ENCODE peak calls at places on chromosomes 16 and 17, in six cellular contexts. One of them, this sample, is unnamed.

GRCh38 chr17:55734128-55734781 is 11.6 kb upstream of the TMEM100 start:
- DNase-seq in psoas muscle: no peak
- DNase-seq in A549: no peak
- DNase-seq in breast epithelium: no peak
- DNase-seq in heart left ventricle: no peak
- DNase-seq in pancreas: no peak
- DNase-seq in this sample: no peak

GRCh38 chr17:21286066-21286770 is 1.7 kb downstream of the MAP2K3 start:
- DNase-seq in psoas muscle: peak; percentile 95
- DNase-seq in breast epithelium: peak; percentile 89
- DNase-seq in heart left ventricle: peak; percentile 88
- DNase-seq in A549: peak; percentile 97
- DNase-seq in pancreas: peak; percentile 89
- DNase-seq in this sample: peak; percentile 87

GRCh38 chr17:55527520-55528118 is 16.4 kb upstream of the SMIM36 start:
- DNase-seq in psoas muscle: no peak
- DNase-seq in heart left ventricle: no peak
- DNase-seq in pancreas: no peak
- DNase-seq in breast epithelium: no peak
- DNase-seq in A549: peak; percentile 71
- DNase-seq in this sample: no peak

GRCh38 chr17:73555199-73555810 is 88.9 kb downstream of the SDK2 start:
- DNase-seq in psoas muscle: no peak
- DNase-seq in pancreas: no peak
- DNase-seq in breast epithelium: no peak
- DNase-seq in heart left ventricle: no peak
- DNase-seq in A549: no peak
- DNase-seq in this sample: no peak

GRCh38 chr17:54982399-54982798 is 13.8 kb downstream of the STXBP4 start:
- DNase-seq in breast epithelium: no peak
- DNase-seq in A549: peak; percentile 24
- DNase-seq in psoas muscle: no peak
- DNase-seq in heart left ventricle: no peak
- DNase-seq in pancreas: no peak
- DNase-seq in this sample: no peak

GRCh38 chr16:54407596-54407995 is 121.0 kb upstream of the IRX3 start:
- DNase-seq in heart left ventricle: no peak
- DNase-seq in breast epithelium: peak; percentile 43
- DNase-seq in pancreas: no peak
- DNase-seq in psoas muscle: no peak
- DNase-seq in A549: no peak
- DNase-seq in this sample: no peak

GRCh38 chr16:4366016-4366415 is 5.6 kb upstream of the VASN start:
- DNase-seq in pancreas: peak; percentile 62
- DNase-seq in psoas muscle: no peak
- DNase-seq in breast epithelium: no peak
- DNase-seq in A549: no peak
- DNase-seq in heart left ventricle: no peak
- DNase-seq in this sample: no peak

GRCh38 chr17:39235555-39236221 is 9.9 kb upstream of the STAC2 start:
- DNase-seq in pancreas: peak; percentile 12
- DNase-seq in breast epithelium: no peak
- DNase-seq in psoas muscle: no peak
- DNase-seq in heart left ventricle: no peak
- DNase-seq in A549: peak; percentile 89
- DNase-seq in this sample: no peak

GRCh38 chr16:84608281-84608680 is 9.6 kb downstream of the COTL1 start:
- DNase-seq in A549: no peak
- DNase-seq in heart left ventricle: no peak
- DNase-seq in breast epithelium: no peak
- DNase-seq in pancreas: no peak
- DNase-seq in psoas muscle: no peak
- DNase-seq in this sample: no peak

GRCh38 chr16:57060323-57061083 is 31.9 kb upstream of the CPNE2 start:
- DNase-seq in A549: no peak
- DNase-seq in breast epithelium: no peak
- DNase-seq in heart left ventricle: no peak
- DNase-seq in psoas muscle: no peak
- DNase-seq in pancreas: no peak
- DNase-seq in this sample: no peak

GRCh38 chr16:30628628-30629342 is 18.6 kb upstream of the ZNF689 start:
- DNase-seq in pancreas: peak; percentile 89
- DNase-seq in A549: peak; percentile 86
- DNase-seq in heart left ventricle: peak; percentile 82
- DNase-seq in breast epithelium: peak; percentile 68
- DNase-seq in psoas muscle: peak; percentile 92
- DNase-seq in this sample: peak; percentile 93

GRCh38 chr16:50916040-50916439 is 174.2 kb downstream of the CYLD start:
- DNase-seq in psoas muscle: no peak
- DNase-seq in A549: no peak
- DNase-seq in pancreas: no peak
- DNase-seq in heart left ventricle: no peak
- DNase-seq in breast epithelium: no peak
- DNase-seq in this sample: no peak

GRCh38 chr16:81908466-81909230 is 102.6 kb downstream of the SDR42E1 start:
- DNase-seq in pancreas: no peak
- DNase-seq in breast epithelium: no peak
- DNase-seq in heart left ventricle: no peak
- DNase-seq in psoas muscle: no peak
- DNase-seq in A549: no peak
- DNase-seq in this sample: no peak

GRCh38 chr16:14672403-14672971 is 21.6 kb downstream of the PLA2G10 start:
- DNase-seq in pancreas: no peak
- DNase-seq in heart left ventricle: no peak
- DNase-seq in psoas muscle: no peak
- DNase-seq in A549: peak; percentile 20
- DNase-seq in breast epithelium: no peak
- DNase-seq in this sample: peak; percentile 65

GRCh38 chr17:45783593-45784292 is 377 bp upstream of the CRHR1 start:
- DNase-seq in breast epithelium: no peak
- DNase-seq in A549: no peak
- DNase-seq in pancreas: no peak
- DNase-seq in psoas muscle: peak; percentile 59
- DNase-seq in heart left ventricle: no peak
- DNase-seq in this sample: no peak

GRCh38 chr16:83928341-83929055 is 24.5 kb upstream of the OSGIN1 start:
- DNase-seq in heart left ventricle: no peak
- DNase-seq in psoas muscle: no peak
- DNase-seq in pancreas: peak; percentile 19
- DNase-seq in breast epithelium: no peak
- DNase-seq in A549: no peak
- DNase-seq in this sample: no peak

GRCh38 chr16:48499822-48500440 is 110.0 kb downstream of the N4BP1 start:
- DNase-seq in A549: peak; percentile 77
- DNase-seq in heart left ventricle: peak; percentile 44
- DNase-seq in breast epithelium: peak; percentile 67
- DNase-seq in pancreas: no peak
- DNase-seq in psoas muscle: no peak
- DNase-seq in this sample: no peak

GRCh38 chr17:56806949-56807348 is 26.8 kb downstream of the C17orf67 start:
- DNase-seq in heart left ventricle: no peak
- DNase-seq in pancreas: no peak
- DNase-seq in psoas muscle: no peak
- DNase-seq in A549: no peak
- DNase-seq in breast epithelium: no peak
- DNase-seq in this sample: no peak

GRCh38 chr17:17811381-17812210 is 25.2 kb downstream of the SREBF1 start:
- DNase-seq in A549: peak; percentile 75
- DNase-seq in pancreas: peak; percentile 64
- DNase-seq in heart left ventricle: no peak
- DNase-seq in breast epithelium: no peak
- DNase-seq in psoas muscle: no peak
- DNase-seq in this sample: no peak

GRCh38 chr17:83062818-83063671 is 16.4 kb upstream of the METRNL start:
- DNase-seq in psoas muscle: peak; percentile 50
- DNase-seq in heart left ventricle: peak; percentile 11
- DNase-seq in A549: no peak
- DNase-seq in pancreas: no peak
- DNase-seq in breast epithelium: peak; percentile 19
- DNase-seq in this sample: peak; percentile 45

GRCh38 chr17:73545633-73546032 is 98.6 kb downstream of the SDK2 start:
- DNase-seq in breast epithelium: no peak
- DNase-seq in A549: no peak
- DNase-seq in heart left ventricle: no peak
- DNase-seq in psoas muscle: no peak
- DNase-seq in pancreas: peak; percentile 19
- DNase-seq in this sample: no peak

GRCh38 chr16:12901204-12901596 is 198 bp upstream of the SHISA9 start:
- DNase-seq in A549: no peak
- DNase-seq in heart left ventricle: no peak
- DNase-seq in breast epithelium: no peak
- DNase-seq in psoas muscle: no peak
- DNase-seq in pancreas: peak; percentile 68
- DNase-seq in this sample: no peak

GRCh38 chr16:60107920-60108319 is 1373.8 kb upstream of the GOT2 start:
- DNase-seq in psoas muscle: no peak
- DNase-seq in heart left ventricle: no peak
- DNase-seq in A549: no peak
- DNase-seq in pancreas: no peak
- DNase-seq in breast epithelium: no peak
- DNase-seq in this sample: no peak

GRCh38 chr16:3089717-3090592 is 9.1 kb downstream of the ZSCAN10 start:
- DNase-seq in pancreas: peak; percentile 70
- DNase-seq in heart left ventricle: no peak
- DNase-seq in breast epithelium: no peak
- DNase-seq in psoas muscle: peak; percentile 38
- DNase-seq in A549: no peak
- DNase-seq in this sample: no peak

GRCh38 chr17:43772877-43773648 is 5.7 kb downstream of the DUSP3 start:
- DNase-seq in A549: no peak
- DNase-seq in psoas muscle: peak; percentile 69
- DNase-seq in heart left ventricle: peak; percentile 39
- DNase-seq in pancreas: peak; percentile 31
- DNase-seq in breast epithelium: no peak
- DNase-seq in this sample: no peak

GRCh38 chr17:45114117-45114932 is 18.0 kb downstream of the PLCD3 start:
- DNase-seq in psoas muscle: no peak
- DNase-seq in pancreas: peak; percentile 16
- DNase-seq in A549: no peak
- DNase-seq in breast epithelium: no peak
- DNase-seq in heart left ventricle: no peak
- DNase-seq in this sample: no peak

GRCh38 chr17:7393613-7394451 is 493 bp downstream of the PLSCR3 start:
- DNase-seq in A549: no peak
- DNase-seq in psoas muscle: no peak
- DNase-seq in heart left ventricle: no peak
- DNase-seq in pancreas: peak; percentile 75
- DNase-seq in breast epithelium: no peak
- DNase-seq in this sample: peak; percentile 64

GRCh38 chr17:31202968-31203367 is 94.1 kb downstream of the OMG start:
- DNase-seq in breast epithelium: no peak
- DNase-seq in heart left ventricle: no peak
- DNase-seq in pancreas: no peak
- DNase-seq in psoas muscle: no peak
- DNase-seq in A549: no peak
- DNase-seq in this sample: no peak

GRCh38 chr16:11669380-11670146 is 1.3 kb downstream of the SNN start:
- DNase-seq in breast epithelium: peak; percentile 50
- DNase-seq in pancreas: peak; percentile 79
- DNase-seq in heart left ventricle: peak; percentile 64
- DNase-seq in A549: no peak
- DNase-seq in psoas muscle: peak; percentile 85
- DNase-seq in this sample: no peak

GRCh38 chr16:11671271-11671670 is 3.0 kb downstream of the SNN start:
- DNase-seq in pancreas: no peak
- DNase-seq in breast epithelium: no peak
- DNase-seq in psoas muscle: no peak
- DNase-seq in heart left ventricle: no peak
- DNase-seq in A549: no peak
- DNase-seq in this sample: no peak

GRCh38 chr16:11671676-11672075 is 3.4 kb downstream of the SNN start:
- DNase-seq in psoas muscle: no peak
- DNase-seq in breast epithelium: no peak
- DNase-seq in heart left ventricle: no peak
- DNase-seq in pancreas: no peak
- DNase-seq in A549: no peak
- DNase-seq in this sample: no peak

GRCh38 chr16:11668590-11669379 is 530 bp downstream of the SNN start:
- DNase-seq in psoas muscle: peak; percentile 74
- DNase-seq in heart left ventricle: peak; percentile 43
- DNase-seq in pancreas: peak; percentile 86
- DNase-seq in breast epithelium: no peak
- DNase-seq in A549: no peak
- DNase-seq in this sample: no peak

GRCh38 chr16:11670171-11671131 is 2.2 kb downstream of the SNN start:
- DNase-seq in A549: no peak
- DNase-seq in breast epithelium: peak; percentile 56
- DNase-seq in heart left ventricle: no peak
- DNase-seq in psoas muscle: peak; percentile 66
- DNase-seq in pancreas: peak; percentile 77
- DNase-seq in this sample: no peak
- H3K27ac ChIP-seq in A549: peak overlapping the region; percentile 92
- H3K27ac ChIP-seq in breast epithelium: peak overlapping the region; percentile 80
- H3K27ac ChIP-seq in heart left ventricle: peak overlapping the region; percentile 84
- H3K27ac ChIP-seq in psoas muscle: peak overlapping the region; percentile 91
- H3K27ac ChIP-seq in pancreas: no peak overlapping the region
- H3K27ac ChIP-seq in this sample: peak overlapping the region; percentile 45

GRCh38 chr16:9107025-9107970 is 15.9 kb downstream of the HAPSTR1 start:
- DNase-seq in breast epithelium: no peak
- DNase-seq in psoas muscle: no peak
- DNase-seq in heart left ventricle: no peak
- DNase-seq in pancreas: no peak
- DNase-seq in A549: no peak
- DNase-seq in this sample: no peak
- H3K4me1 ChIP-seq in breast epithelium: no peaks in the 10 kb centered on the region
- H3K4me1 ChIP-seq in psoas muscle: peaks cover 99% of the 10 kb centered on the region
- H3K4me1 ChIP-seq in heart left ventricle: peaks cover 99% of the 10 kb centered on the region
- H3K4me1 ChIP-seq in pancreas: peaks cover 66% of the 10 kb centered on the region
- H3K4me1 ChIP-seq in A549: peaks cover 62% of the 10 kb centered on the region
- H3K4me1 ChIP-seq in this sample: peaks cover 29% of the 10 kb centered on the region

GRCh38 chr17:49910858-49911204 is 58.2 kb upstream of the DLX4 start:
- DNase-seq in heart left ventricle: no peak
- DNase-seq in breast epithelium: no peak
- DNase-seq in A549: no peak
- DNase-seq in psoas muscle: no peak
- DNase-seq in pancreas: no peak
- DNase-seq in this sample: no peak
- H3K4me3 ChIP-seq in heart left ventricle: no peak overlapping the region
- H3K4me3 ChIP-seq in breast epithelium: no peak overlapping the region
- H3K4me3 ChIP-seq in A549: no peak overlapping the region
- H3K4me3 ChIP-seq in psoas muscle: no peak overlapping the region
- H3K4me3 ChIP-seq in pancreas: no peak overlapping the region
- H3K4me3 ChIP-seq in this sample: no peak overlapping the region

DNA sequence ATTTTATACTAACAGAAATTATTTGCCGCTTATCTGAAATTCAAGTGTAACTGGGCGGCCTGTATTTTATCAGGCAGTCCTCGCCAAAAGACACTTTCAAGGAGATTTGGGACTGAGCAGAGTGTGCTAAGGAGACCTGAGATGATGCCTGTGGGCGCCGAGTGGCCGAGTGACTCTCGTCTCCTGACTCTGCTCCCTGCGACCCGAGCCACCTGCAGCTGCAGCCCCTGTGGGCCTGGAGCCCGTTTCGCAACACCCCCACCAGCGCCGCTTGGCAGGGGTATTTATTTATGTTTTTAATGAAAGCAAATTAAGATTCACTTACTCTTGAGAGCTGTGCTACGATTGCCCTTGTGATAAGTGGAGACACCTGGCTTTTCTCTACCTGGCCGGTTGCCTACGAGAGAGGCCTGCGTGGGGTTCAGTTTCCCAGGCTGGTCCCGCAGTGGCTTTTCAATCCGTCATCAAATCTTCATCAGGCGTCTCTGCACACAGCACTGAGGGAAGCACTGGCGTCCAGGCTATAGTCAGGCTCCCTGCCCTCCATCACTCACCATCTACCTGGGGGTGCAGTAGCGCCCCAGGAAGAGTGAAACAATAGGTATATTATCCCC is 124.0 kb downstream of the SEC14L1 start:
- DNase-seq in heart left ventricle: no peak
- DNase-seq in pancreas: peak; percentile 21
- DNase-seq in A549: no peak
- DNase-seq in breast epithelium: no peak
- DNase-seq in psoas muscle: no peak
- DNase-seq in this sample: no peak
- H3K27ac ChIP-seq in heart left ventricle: no peak overlapping the region
- H3K27ac ChIP-seq in pancreas: no peak overlapping the region
- H3K27ac ChIP-seq in A549: no peak overlapping the region
- H3K27ac ChIP-seq in breast epithelium: no peak overlapping the region
- H3K27ac ChIP-seq in psoas muscle: no peak overlapping the region
- H3K27ac ChIP-seq in this sample: no peak overlapping the region

This sample was measured in Peyer's patch.